ENCODE peak calls at places on chromosomes 1 and 21, in seven cellular contexts. One of them, this sample, is unnamed.

GRCh38 chr1:218642033-218642954 is 297.2 kb downstream of the TGFB2 start:
- DNase-seq in bronchial epithelial cell: no peak
- DNase-seq in fibroblast of lung: peak
- DNase-seq in cardiac muscle cell: peak
- DNase-seq in Peyer's patch: no peak
- DNase-seq in left ventricle myocardium inferior: no peak
- DNase-seq in hepatocyte: no peak
- DNase-seq in this sample: peak

GRCh38 chr1:208850441-208850840 is 606.3 kb upstream of the PLXNA2 start:
- DNase-seq in Peyer's patch: no peak
- DNase-seq in left ventricle myocardium inferior: no peak
- DNase-seq in bronchial epithelial cell: peak
- DNase-seq in fibroblast of lung: no peak
- DNase-seq in hepatocyte: no peak
- DNase-seq in cardiac muscle cell: no peak
- DNase-seq in this sample: no peak

GRCh38 chr1:212982430-212983152 is 32.2 kb downstream of the VASH2 start:
- DNase-seq in bronchial epithelial cell: no peak
- DNase-seq in fibroblast of lung: no peak
- DNase-seq in left ventricle myocardium inferior: no peak
- DNase-seq in cardiac muscle cell: no peak
- DNase-seq in hepatocyte: no peak
- DNase-seq in Peyer's patch: no peak
- DNase-seq in this sample: no peak

GRCh38 chr1:160777486-160778089 is 18.4 kb upstream of the LY9 start:
- DNase-seq in Peyer's patch: no peak
- DNase-seq in cardiac muscle cell: peak
- DNase-seq in bronchial epithelial cell: peak
- DNase-seq in left ventricle myocardium inferior: no peak
- DNase-seq in hepatocyte: peak
- DNase-seq in fibroblast of lung: no peak
- DNase-seq in this sample: peak

GRCh38 chr1:161139765-161140164 is 7.3 kb upstream of the DEDD start:
- DNase-seq in bronchial epithelial cell: peak
- DNase-seq in hepatocyte: peak
- DNase-seq in left ventricle myocardium inferior: no peak
- DNase-seq in fibroblast of lung: peak
- DNase-seq in Peyer's patch: no peak
- DNase-seq in cardiac muscle cell: peak
- DNase-seq in this sample: peak

GRCh38 chr1:54551891-54552290 is 3.9 kb downstream of the ACOT11 start:
- DNase-seq in cardiac muscle cell: no peak
- DNase-seq in fibroblast of lung: no peak
- DNase-seq in left ventricle myocardium inferior: no peak
- DNase-seq in bronchial epithelial cell: no peak
- DNase-seq in hepatocyte: no peak
- DNase-seq in Peyer's patch: no peak
- DNase-seq in this sample: no peak

GRCh38 chr1:8987881-8988617 is 38.2 kb downstream of the SLC2A7 start:
- DNase-seq in Peyer's patch: peak
- DNase-seq in bronchial epithelial cell: peak
- DNase-seq in hepatocyte: peak
- DNase-seq in left ventricle myocardium inferior: peak
- DNase-seq in fibroblast of lung: peak
- DNase-seq in cardiac muscle cell: peak
- DNase-seq in this sample: peak

GRCh38 chr1:162458206-162458605 is 39.4 kb upstream of the UHMK1 start:
- DNase-seq in hepatocyte: no peak
- DNase-seq in Peyer's patch: no peak
- DNase-seq in fibroblast of lung: no peak
- DNase-seq in cardiac muscle cell: no peak
- DNase-seq in left ventricle myocardium inferior: no peak
- DNase-seq in bronchial epithelial cell: no peak
- DNase-seq in this sample: no peak

GRCh38 chr1:224217655-224218615 is 34.9 kb downstream of the DEGS1 start:
- DNase-seq in hepatocyte: no peak
- DNase-seq in cardiac muscle cell: no peak
- DNase-seq in bronchial epithelial cell: no peak
- DNase-seq in Peyer's patch: no peak
- DNase-seq in left ventricle myocardium inferior: no peak
- DNase-seq in fibroblast of lung: no peak
- DNase-seq in this sample: peak

GRCh38 chr1:101130673-101131072 is 105.1 kb upstream of the DPH5 start:
- DNase-seq in Peyer's patch: no peak
- DNase-seq in cardiac muscle cell: peak
- DNase-seq in left ventricle myocardium inferior: no peak
- DNase-seq in hepatocyte: peak
- DNase-seq in fibroblast of lung: no peak
- DNase-seq in bronchial epithelial cell: peak
- DNase-seq in this sample: peak

GRCh38 chr1:107804134-107804533 is 160.8 kb downstream of the VAV3 start:
- DNase-seq in hepatocyte: no peak
- DNase-seq in fibroblast of lung: no peak
- DNase-seq in Peyer's patch: no peak
- DNase-seq in left ventricle myocardium inferior: no peak
- DNase-seq in cardiac muscle cell: no peak
- DNase-seq in bronchial epithelial cell: no peak
- DNase-seq in this sample: no peak

GRCh38 chr21:46191686-46192575 is 7.7 kb upstream of the SPATC1L start:
- DNase-seq in Peyer's patch: no peak
- DNase-seq in bronchial epithelial cell: no peak
- DNase-seq in left ventricle myocardium inferior: no peak
- DNase-seq in cardiac muscle cell: no peak
- DNase-seq in fibroblast of lung: no peak
- DNase-seq in hepatocyte: peak
- DNase-seq in this sample: no peak

GRCh38 chr21:25556087-25556486 is 51.2 kb downstream of the MRPL39 start:
- DNase-seq in fibroblast of lung: no peak
- DNase-seq in bronchial epithelial cell: no peak
- DNase-seq in Peyer's patch: no peak
- DNase-seq in hepatocyte: no peak
- DNase-seq in left ventricle myocardium inferior: no peak
- DNase-seq in cardiac muscle cell: no peak
- DNase-seq in this sample: no peak

GRCh38 chr1:161727343-161727924 is 6.1 kb downstream of the FCRLB start:
- DNase-seq in hepatocyte: no peak
- DNase-seq in cardiac muscle cell: peak
- DNase-seq in bronchial epithelial cell: no peak
- DNase-seq in fibroblast of lung: peak
- DNase-seq in Peyer's patch: no peak
- DNase-seq in left ventricle myocardium inferior: no peak
- DNase-seq in this sample: peak

GRCh38 chr1:175968486-175969182 is 225.2 kb upstream of the TNR start:
- DNase-seq in left ventricle myocardium inferior: no peak
- DNase-seq in fibroblast of lung: no peak
- DNase-seq in hepatocyte: peak
- DNase-seq in bronchial epithelial cell: no peak
- DNase-seq in cardiac muscle cell: no peak
- DNase-seq in Peyer's patch: no peak
- DNase-seq in this sample: peak

GRCh38 chr1:231106347-231106746 is 55.5 kb upstream of the TRIM67 start:
- DNase-seq in fibroblast of lung: peak
- DNase-seq in left ventricle myocardium inferior: no peak
- DNase-seq in cardiac muscle cell: peak
- DNase-seq in bronchial epithelial cell: no peak
- DNase-seq in Peyer's patch: no peak
- DNase-seq in hepatocyte: peak
- DNase-seq in this sample: peak

GRCh38 chr1:1434131-1434811 is 1.2 kb upstream of the VWA1 start:
- DNase-seq in cardiac muscle cell: peak
- DNase-seq in hepatocyte: no peak
- DNase-seq in Peyer's patch: no peak
- DNase-seq in left ventricle myocardium inferior: peak
- DNase-seq in bronchial epithelial cell: no peak
- DNase-seq in fibroblast of lung: no peak
- DNase-seq in this sample: peak

GRCh38 chr21:42653492-42654061 is at the start of gene PDE9A:
- DNase-seq in Peyer's patch: peak
- DNase-seq in fibroblast of lung: no peak
- DNase-seq in left ventricle myocardium inferior: no peak
- DNase-seq in bronchial epithelial cell: no peak
- DNase-seq in cardiac muscle cell: no peak
- DNase-seq in hepatocyte: peak
- DNase-seq in this sample: no peak

GRCh38 chr21:46549650-46550049 is 55.2 kb downstream of the S100B start:
- DNase-seq in hepatocyte: no peak
- DNase-seq in left ventricle myocardium inferior: no peak
- DNase-seq in cardiac muscle cell: no peak
- DNase-seq in Peyer's patch: no peak
- DNase-seq in fibroblast of lung: no peak
- DNase-seq in bronchial epithelial cell: no peak
- DNase-seq in this sample: no peak

GRCh38 chr1:203342192-203342940 is 8.6 kb downstream of the FMOD start:
- DNase-seq in bronchial epithelial cell: peak
- DNase-seq in hepatocyte: peak
- DNase-seq in left ventricle myocardium inferior: peak
- DNase-seq in cardiac muscle cell: peak
- DNase-seq in Peyer's patch: no peak
- DNase-seq in fibroblast of lung: peak
- DNase-seq in this sample: peak

GRCh38 chr1:239426821-239427495 is 40.6 kb downstream of the CHRM3 start:
- DNase-seq in cardiac muscle cell: no peak
- DNase-seq in Peyer's patch: no peak
- DNase-seq in left ventricle myocardium inferior: no peak
- DNase-seq in hepatocyte: no peak
- DNase-seq in fibroblast of lung: no peak
- DNase-seq in bronchial epithelial cell: no peak
- DNase-seq in this sample: no peak

GRCh38 chr1:39159224-39160036 is 45.1 kb upstream of the MACF1 start:
- DNase-seq in hepatocyte: peak
- DNase-seq in bronchial epithelial cell: peak
- DNase-seq in cardiac muscle cell: no peak
- DNase-seq in left ventricle myocardium inferior: no peak
- DNase-seq in Peyer's patch: no peak
- DNase-seq in fibroblast of lung: no peak
- DNase-seq in this sample: peak

GRCh38 chr1:61052393-61053280 is 29.7 kb upstream of the NFIA start:
- DNase-seq in fibroblast of lung: no peak
- DNase-seq in Peyer's patch: no peak
- DNase-seq in left ventricle myocardium inferior: no peak
- DNase-seq in cardiac muscle cell: no peak
- DNase-seq in bronchial epithelial cell: no peak
- DNase-seq in hepatocyte: no peak
- DNase-seq in this sample: no peak
- H3K4me3 ChIP-seq in fibroblast of lung: no peak
- H3K4me3 ChIP-seq in Peyer's patch: no peak
- H3K4me3 ChIP-seq in left ventricle myocardium inferior: peak
- H3K4me3 ChIP-seq in cardiac muscle cell: peak
- H3K4me3 ChIP-seq in bronchial epithelial cell: no peak
- H3K4me3 ChIP-seq in hepatocyte: no peak
- H3K4me3 ChIP-seq in this sample: no peak

GRCh38 chr1:150979007-150979722 is 2.9 kb upstream of the ANXA9 start:
- DNase-seq in Peyer's patch: peak
- DNase-seq in fibroblast of lung: peak
- DNase-seq in left ventricle myocardium inferior: peak
- DNase-seq in hepatocyte: peak
- DNase-seq in bronchial epithelial cell: peak
- DNase-seq in cardiac muscle cell: peak
- DNase-seq in this sample: peak

GRCh38 chr1:150979723-150980056 is 2.4 kb upstream of the ANXA9 start:
- DNase-seq in left ventricle myocardium inferior: no peak
- DNase-seq in bronchial epithelial cell: no peak
- DNase-seq in hepatocyte: no peak
- DNase-seq in fibroblast of lung: no peak
- DNase-seq in cardiac muscle cell: no peak
- DNase-seq in Peyer's patch: no peak
- DNase-seq in this sample: no peak

GRCh38 chr1:150976879-150977694 is 2.5 kb upstream of the CERS2 start:
- DNase-seq in left ventricle myocardium inferior: peak
- DNase-seq in fibroblast of lung: no peak
- DNase-seq in cardiac muscle cell: no peak
- DNase-seq in Peyer's patch: peak
- DNase-seq in hepatocyte: peak
- DNase-seq in bronchial epithelial cell: peak
- DNase-seq in this sample: no peak

GRCh38 chr1:150981177-150981804 is 801 bp upstream of the ANXA9 start:
- DNase-seq in fibroblast of lung: no peak
- DNase-seq in bronchial epithelial cell: peak
- DNase-seq in left ventricle myocardium inferior: no peak
- DNase-seq in cardiac muscle cell: no peak
- DNase-seq in Peyer's patch: no peak
- DNase-seq in hepatocyte: peak
- DNase-seq in this sample: no peak

DNA sequence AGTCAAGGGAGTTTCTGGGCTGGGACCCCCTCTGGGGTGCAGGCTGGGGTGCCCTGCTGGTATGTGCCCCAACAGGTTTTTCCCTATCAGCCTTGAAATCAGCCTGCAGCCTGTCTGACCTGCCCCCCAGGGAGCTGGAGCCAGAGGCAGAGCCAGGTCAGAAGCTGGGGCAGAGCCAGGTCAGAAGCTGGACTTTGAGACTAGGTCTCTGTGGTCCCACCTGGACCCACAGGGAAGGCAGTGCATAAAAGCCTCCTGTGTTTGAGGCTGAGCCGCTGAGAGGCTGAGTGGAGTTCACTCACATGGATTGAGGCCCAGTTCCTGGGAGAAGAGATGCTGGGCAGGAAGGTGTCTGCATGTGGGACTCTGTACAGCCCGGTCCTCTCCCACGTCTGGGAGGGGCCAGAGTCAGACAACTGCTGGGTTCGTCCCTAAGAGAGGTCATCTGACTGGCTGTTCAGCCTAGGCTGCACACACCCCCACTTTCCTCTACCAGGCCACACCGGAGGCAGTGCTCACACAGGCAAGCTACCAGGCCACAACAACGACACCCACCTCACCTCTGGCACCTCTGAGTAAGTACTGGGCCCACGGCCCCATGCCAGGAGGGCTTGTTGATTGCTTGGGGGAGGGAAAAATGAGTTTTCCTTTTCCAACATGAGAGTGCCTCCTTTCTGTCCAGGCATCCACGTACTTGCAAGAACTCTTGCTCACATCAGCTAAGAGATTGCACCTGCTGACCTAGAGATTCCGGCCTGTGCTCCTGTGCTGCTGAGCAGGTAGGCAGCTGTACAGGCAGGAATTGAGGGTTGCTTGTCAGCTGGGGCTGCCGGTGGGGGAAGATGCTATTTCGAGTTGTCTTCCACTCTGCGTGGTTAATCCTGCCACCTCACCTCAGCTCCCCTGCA is at the start of gene ANXA9:
- DNase-seq in left ventricle myocardium inferior: no peak
- DNase-seq in Peyer's patch: peak
- DNase-seq in cardiac muscle cell: no peak
- DNase-seq in hepatocyte: peak
- DNase-seq in bronchial epithelial cell: peak
- DNase-seq in fibroblast of lung: no peak
- DNase-seq in this sample: peak
- TF ChIP-seq CTCF in left ventricle myocardium inferior: no peak
- TF ChIP-seq CTCF in Peyer's patch: no peak
- TF ChIP-seq CTCF in cardiac muscle cell: no peak
- TF ChIP-seq CTCF in hepatocyte: no peak
- TF ChIP-seq CTCF in bronchial epithelial cell: no peak
- TF ChIP-seq CTCF in fibroblast of lung: no peak
- TF ChIP-seq CTCF in this sample: no peak

GRCh38 chr1:50332941-50333594 is 90.2 kb downstream of the DMRTA2 start:
- DNase-seq in cardiac muscle cell: peak
- DNase-seq in hepatocyte: peak
- DNase-seq in left ventricle myocardium inferior: peak
- DNase-seq in fibroblast of lung: peak
- DNase-seq in Peyer's patch: peak
- DNase-seq in bronchial epithelial cell: no peak
- DNase-seq in this sample: peak
- H3K4me3 ChIP-seq in cardiac muscle cell: peak
- H3K4me3 ChIP-seq in hepatocyte: peak
- H3K4me3 ChIP-seq in left ventricle myocardium inferior: peak
- H3K4me3 ChIP-seq in fibroblast of lung: peak
- H3K4me3 ChIP-seq in Peyer's patch: peak
- H3K4me3 ChIP-seq in bronchial epithelial cell: peak
- H3K4me3 ChIP-seq in this sample: peak

GRCh38 chr21:35441868-35442582 is 392.9 kb upstream of the RUNX1 start:
- DNase-seq in bronchial epithelial cell: no peak
- DNase-seq in cardiac muscle cell: no peak
- DNase-seq in left ventricle myocardium inferior: no peak
- DNase-seq in Peyer's patch: no peak
- DNase-seq in hepatocyte: no peak
- DNase-seq in fibroblast of lung: no peak
- DNase-seq in this sample: no peak
- TF ChIP-seq CTCF in bronchial epithelial cell: no peak
- TF ChIP-seq CTCF in cardiac muscle cell: peak
- TF ChIP-seq CTCF in left ventricle myocardium inferior: no peak
- TF ChIP-seq CTCF in Peyer's patch: no peak
- TF ChIP-seq CTCF in hepatocyte: no peak
- TF ChIP-seq CTCF in fibroblast of lung: no peak
- TF ChIP-seq CTCF in this sample: peak